ENCODE peak calls at places on chromosomes 16 and 17, in seven cellular contexts. Y is left ventricle myocardium inferior; A is prostate gland; U is WTC11; I is IMR-90; S is CD4-positive, alpha-beta T cell; C is fibroblast of mammary gland. R is an unnamed sample.

GRCh38 chr17:9120471-9120870 is 99.2 kb downstream of the NTN1 start:
- DNase-seq in S (no peak), A (no peak), C (no peak), Y (no peak), U (peak), I (no peak), R (peak)

GRCh38 chr17:41932821-41933389 is 2.5 kb downstream of the ODAD4 start:
- DNase-seq in S (no peak), I (no peak), U (no peak), C (no peak), A (no peak), Y (no peak), R (no peak)

GRCh38 chr17:76145231-76146052 is 4.4 kb upstream of the FOXJ1 start:
- DNase-seq in A (no peak), U (peak), S (peak), I (no peak), Y (no peak), C (no peak), R (no peak)

GRCh38 chr17:28812136-28812979 is 30.2 kb downstream of the FAM222B start:
- DNase-seq in I (peak), U (peak), S (peak), A (peak), Y (peak), C (peak), R (peak)

GRCh38 chr16:4273858-4274291 is 1.1 kb upstream of the TFAP4 start:
- DNase-seq in C (peak), I (peak), U (peak), Y (peak), A (peak), S (peak), R (peak)

GRCh38 chr16:1296688-1297412 is 12.6 kb upstream of the UBE2I start:
- DNase-seq in U (no peak), S (no peak), C (peak), A (peak), I (peak), Y (no peak), R (no peak)

GRCh38 chr16:27233731-27234130 is 30.4 kb downstream of the KDM8 start:
- DNase-seq in Y (no peak), U (no peak), S (no peak), A (no peak), I (no peak), C (no peak), R (no peak)

GRCh38 chr16:78230832-78231231 is 131.4 kb downstream of the WWOX start:
- DNase-seq in I (peak), Y (no peak), C (peak), A (peak), U (no peak), S (no peak), R (no peak)

GRCh38 chr17:7716901-7717755 is at the start of gene DNAH2:
- DNase-seq in S (no peak), C (peak), U (peak), I (peak), A (peak), Y (peak), R (peak)

GRCh38 chr16:87407511-87408112 is 15.5 kb downstream of the MAP1LC3B start:
- DNase-seq in A (no peak), U (no peak), I (no peak), C (peak), Y (peak), S (no peak), R (no peak)

GRCh38 chr16:77960771-77961170 is 61.6 kb upstream of the CLEC3A start:
- DNase-seq in Y (no peak), U (no peak), S (no peak), A (no peak), I (no peak), C (no peak), R (no peak)

GRCh38 chr17:8964801-8965393 is 610 bp downstream of the PIK3R5 start:
- DNase-seq in A (no peak), Y (no peak), U (no peak), S (no peak), C (no peak), I (no peak), R (peak)

GRCh38 chr16:49472598-49472997 is 99.0 kb downstream of the C16orf78 start:
- DNase-seq in C (no peak), Y (no peak), S (no peak), I (no peak), U (no peak), A (no peak), R (peak)

GRCh38 chr17:77869665-77870132 is 88.8 kb upstream of the TNRC6C start:
- DNase-seq in I (no peak), U (no peak), C (no peak), Y (no peak), A (no peak), S (no peak), R (peak)

GRCh38 chr17:47694018-47694817 is at the start of gene TBKBP1:
- DNase-seq in U (peak), Y (peak), C (no peak), S (peak), A (no peak), I (peak), R (peak)

GRCh38 chr16:19374402-19374801 is 43.3 kb upstream of the TMC5 start:
- DNase-seq in S (no peak), Y (no peak), C (no peak), U (no peak), A (no peak), I (no peak), R (no peak)

GRCh38 chr16:86498661-86499493 is 11.4 kb upstream of the FOXF1 start:
- DNase-seq in Y (no peak), U (no peak), I (peak), A (no peak), C (no peak), S (no peak), R (peak)

GRCh38 chr16:47905771-47906170 is 250.0 kb downstream of the ABCC12 start:
- DNase-seq in S (no peak), U (no peak), A (no peak), C (peak), I (peak), Y (no peak), R (no peak)

GRCh38 chr16:8953064-8953463 is 10.6 kb downstream of the USP7 start:
- DNase-seq in I (no peak), C (no peak), U (no peak), S (no peak), A (no peak), Y (no peak), R (no peak)

DNA sequence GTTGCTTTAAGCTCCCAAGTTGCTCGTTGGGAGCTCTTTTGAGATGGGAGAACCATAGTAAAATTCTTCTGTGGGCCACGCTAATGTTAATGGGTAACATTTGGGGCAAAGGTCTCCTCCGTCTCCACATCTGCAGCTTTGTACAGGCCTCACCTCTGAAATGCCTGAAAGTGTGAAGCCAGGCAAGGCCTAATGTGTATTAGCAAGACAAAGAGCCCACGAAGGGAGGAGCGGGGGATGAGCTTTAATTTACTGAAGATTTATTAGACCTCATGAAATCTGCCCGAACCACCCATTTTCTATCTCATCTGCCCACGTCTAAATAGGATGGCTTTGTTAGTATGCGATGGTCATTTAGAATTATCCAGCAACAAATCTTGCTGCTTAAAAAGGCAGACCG is 409.0 kb downstream of the PMP22 start:
- DNase-seq in I (no peak), U (no peak), S (no peak), C (no peak), A (no peak), Y (no peak), R (no peak)
- TF ChIP-seq CTCF in I (no peak), U (no peak), S (no peak), C (no peak), A (no peak), Y (no peak), R (no peak)

GRCh38 chr17:67478266-67479118 is 101.4 kb downstream of the PITPNC1 start:
- DNase-seq in U (no peak), A (no peak), C (no peak), I (no peak), S (no peak), Y (no peak), R (no peak)

GRCh38 chr17:67477687-67478086 is 100.6 kb downstream of the PITPNC1 start:
- DNase-seq in A (no peak), U (no peak), S (peak), I (peak), Y (no peak), C (peak), R (no peak)

GRCh38 chr17:67476787-67477335 is 99.8 kb downstream of the PITPNC1 start:
- DNase-seq in A (no peak), C (no peak), S (no peak), I (no peak), U (no peak), Y (no peak), R (no peak)

GRCh38 chr17:67474081-67474661 is 97.1 kb downstream of the PITPNC1 start:
- DNase-seq in S (no peak), U (no peak), Y (peak), A (peak), I (peak), C (peak), R (no peak)

DNA sequence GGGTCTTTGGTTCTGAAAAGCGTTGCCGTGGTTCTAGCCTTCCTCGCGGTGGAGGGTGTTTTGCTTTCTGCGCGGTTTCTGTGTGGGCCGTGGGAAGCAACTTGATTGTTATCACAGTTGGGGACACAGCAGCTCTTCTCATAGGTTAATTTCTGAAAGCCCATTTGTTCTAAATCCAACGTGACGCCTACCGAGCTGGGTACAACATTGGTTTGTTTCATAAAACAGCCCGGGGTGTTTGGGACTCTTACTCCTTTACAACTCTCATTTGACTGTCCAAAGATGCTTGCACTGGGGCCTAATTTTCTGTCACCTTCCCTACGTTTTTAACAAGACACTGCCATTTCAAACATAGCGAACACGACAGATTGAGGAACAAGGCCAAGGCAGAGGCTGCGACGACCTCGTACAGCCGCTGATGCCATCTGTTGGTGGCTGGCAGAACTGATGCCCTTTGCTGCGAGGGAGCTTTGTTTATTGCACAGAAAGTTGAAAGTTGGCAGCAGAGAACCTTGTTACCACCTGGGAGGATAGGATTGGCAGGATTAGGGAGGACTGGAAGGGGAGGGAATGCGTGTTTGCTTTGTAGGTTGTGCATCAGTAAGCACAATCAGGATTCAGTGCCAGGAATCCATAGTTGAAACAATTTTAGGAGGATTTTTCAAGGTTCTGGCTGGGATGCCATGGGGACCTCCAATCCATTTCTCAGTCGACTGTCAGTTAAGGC is 98.2 kb downstream of the PITPNC1 start:
- DNase-seq in Y (peak), A (peak), I (peak), U (peak), S (peak), C (peak), R (peak)
- TF ChIP-seq CTCF in Y (peak), A (peak), I (peak), U (peak), S (peak), C (peak), R (peak)

DNA sequence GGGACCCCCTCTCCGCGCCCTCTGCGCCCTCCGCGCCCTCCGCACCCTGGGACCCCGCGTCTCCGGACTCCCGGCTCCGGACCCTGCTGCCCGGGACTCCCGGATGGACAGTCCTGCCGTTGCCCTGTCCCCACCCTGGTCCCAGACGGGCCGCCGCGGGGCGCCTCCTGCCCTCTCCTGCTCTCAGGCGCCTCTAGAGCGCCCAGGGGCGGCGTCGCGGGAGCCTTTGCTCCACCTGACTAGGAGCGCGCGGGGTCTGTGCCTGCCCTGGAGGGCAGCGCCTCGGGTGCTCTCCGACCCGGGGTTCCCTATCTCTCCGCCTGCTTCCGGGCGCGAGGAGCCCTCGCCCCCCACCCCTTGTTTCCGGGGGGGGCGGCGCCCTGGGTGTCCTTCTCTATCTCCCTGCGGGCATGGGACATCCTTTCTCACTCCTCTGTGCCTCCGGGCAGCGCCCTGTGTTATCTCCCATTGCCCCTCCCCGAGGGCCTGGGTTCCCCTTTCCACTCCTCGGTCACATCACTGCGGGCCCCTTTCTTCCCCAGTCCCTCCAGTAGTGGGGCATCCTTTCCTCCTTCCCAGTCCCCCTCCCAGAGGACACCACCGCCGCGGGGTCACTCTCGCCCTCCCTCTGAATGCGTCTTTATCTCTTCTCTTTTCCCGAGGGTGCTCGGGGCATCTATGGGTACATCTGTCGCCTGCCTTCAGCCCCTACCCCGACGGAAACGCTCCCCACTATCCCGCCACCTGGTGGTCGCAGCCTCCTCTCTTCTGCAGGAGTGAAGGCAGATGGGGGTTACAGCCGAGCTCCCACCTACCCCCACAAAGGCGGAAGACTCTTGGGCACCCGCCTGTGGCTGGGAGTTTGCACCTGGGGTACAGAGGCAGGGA is 865 bp downstream of the PRKCB start:
- DNase-seq in A (no peak), I (no peak), U (peak), S (peak), Y (peak), C (no peak), R (peak)
- TF ChIP-seq CTCF in A (no peak), I (no peak), U (no peak), S (peak), Y (no peak), C (no peak), R (no peak)

GRCh38 chr16:65704866-65705265 is 583.0 kb upstream of the CDH11 start:
- DNase-seq in A (no peak), U (peak), C (no peak), S (no peak), Y (no peak), I (no peak), R (no peak)
- TF ChIP-seq CTCF in A (no peak), U (no peak), C (peak), S (no peak), Y (peak), I (no peak), R (peak)

DNA sequence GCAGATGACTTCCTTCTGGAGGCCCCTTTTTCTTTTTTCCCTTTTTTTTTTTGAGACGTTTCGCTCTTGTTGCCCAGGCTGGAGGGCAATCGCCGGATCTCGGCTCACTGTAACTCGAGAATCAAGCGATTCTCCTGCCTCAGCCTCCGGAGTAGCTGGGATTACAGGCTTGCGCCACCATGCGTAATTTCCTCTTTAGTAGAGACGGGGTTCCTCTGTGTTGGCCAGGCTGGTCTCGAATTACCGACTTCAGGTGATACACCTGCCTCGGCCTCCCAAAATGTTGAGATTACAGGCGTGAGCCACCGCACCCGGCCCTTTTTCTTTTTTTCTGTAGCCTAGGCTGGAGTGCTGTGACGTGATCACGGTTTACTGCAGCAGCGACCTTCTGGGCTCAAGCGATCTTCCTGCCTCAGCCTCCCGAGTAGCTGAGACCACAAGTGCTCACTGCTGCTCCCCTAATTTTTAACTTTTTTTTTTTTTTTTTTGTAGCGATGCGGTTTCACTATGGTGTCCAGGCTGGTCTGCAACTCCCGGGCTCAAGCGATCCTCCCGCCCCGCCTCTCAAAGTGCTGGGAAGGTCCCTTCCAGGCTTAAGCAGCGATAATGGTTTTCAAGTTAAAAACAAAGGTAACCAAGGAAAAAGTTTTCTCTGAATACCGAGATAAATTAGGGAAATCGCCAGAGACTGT is 956 bp upstream of the IST1 start:
- DNase-seq in S (peak), I (peak), Y (peak), C (peak), A (peak), U (peak), R (peak)
- TF ChIP-seq CTCF in S (no peak), I (peak), Y (peak), C (peak), A (no peak), U (no peak), R (no peak)

GRCh38 chr16:30870904-30871303 is 23.0 kb downstream of the BCL7C start:
- DNase-seq in Y (no peak), A (no peak), C (no peak), U (no peak), S (no peak), I (no peak), R (no peak)

GRCh38 chr16:30866031-30866430 is 27.8 kb downstream of the BCL7C start:
- DNase-seq in A (no peak), I (no peak), U (no peak), C (no peak), S (no peak), Y (no peak), R (no peak)

GRCh38 chr16:30867747-30868146 is 26.1 kb downstream of the BCL7C start:
- DNase-seq in C (peak), U (no peak), A (no peak), S (no peak), I (no peak), Y (no peak), R (no peak)
- TF ChIP-seq CTCF in C (peak), U (no peak), A (no peak), S (no peak), I (peak), Y (no peak), R (no peak)

GRCh38 chr17:17766351-17767095 is 70.3 kb downstream of the SREBF1 start:
- DNase-seq in U (no peak), Y (no peak), C (no peak), A (no peak), I (no peak), S (no peak), R (no peak)
- TF ChIP-seq CTCF in U (no peak), Y (no peak), C (no peak), A (no peak), I (no peak), S (no peak), R (no peak)

GRCh38 chr16:54812229-54812628 is 118.4 kb upstream of the IRX5 start:
- DNase-seq in Y (no peak), S (no peak), I (no peak), C (peak), A (no peak), U (no peak), R (no peak)
- TF ChIP-seq CTCF in Y (peak), S (no peak), I (no peak), C (peak), A (no peak), U (no peak), R (no peak)

GRCh38 chr16:50668368-50669008 is 12.6 kb downstream of the SNX20 start:
- DNase-seq in A (no peak), I (no peak), U (no peak), S (no peak), C (no peak), Y (no peak), R (no peak)
- TF ChIP-seq CTCF in A (no peak), I (no peak), U (no peak), S (no peak), C (no peak), Y (no peak), R (no peak)

GRCh38 chr17:80349437-80350160 is 65.4 kb upstream of the ENDOV start:
- DNase-seq in Y (no peak), A (no peak), C (no peak), S (no peak), I (no peak), U (no peak), R (no peak)
- TF ChIP-seq CTCF in Y (no peak), A (no peak), C (no peak), S (no peak), I (no peak), U (no peak), R (no peak)